ENCODE peak calls at places on chromosomes 5 and 9, in eight cellular contexts. Z is cardiac fibroblast, N is hepatocyte, Q is iris pigment epithelial cell, D is retina, O is GDM1, R is astrocyte of the spinal cord, T is cardiac muscle cell. U is an unnamed sample.

GRCh38 chr5:168472329-168472728 is 13.9 kb upstream of the RARS1 start:
- DNase-seq in O (no peak), D (no peak), Q (peak), T (peak), N (peak), R (peak), Z (peak), U (no peak)

GRCh38 chr5:96350678-96351077 is 82.4 kb downstream of the PCSK1 start:
- DNase-seq in N (no peak), D (no peak), R (no peak), T (peak), Z (peak), O (no peak), Q (peak), U (no peak)

GRCh38 chr9:134192951-134193731 is 28.8 kb upstream of the RNU6ATAC start:
- DNase-seq in T (no peak), Z (no peak), Q (no peak), D (peak), O (no peak), N (no peak), R (no peak), U (no peak)

GRCh38 chr9:77896269-77897245 is 135.1 kb downstream of the GNAQ start:
- DNase-seq in Q (no peak), Z (no peak), O (no peak), N (no peak), R (no peak), T (no peak), D (no peak), U (no peak)

GRCh38 chr5:126936775-126937418 is 93.5 kb downstream of the MARCHF3 start:
- DNase-seq in Z (no peak), D (no peak), N (no peak), O (no peak), R (no peak), T (no peak), Q (no peak), U (no peak)

GRCh38 chr5:122882836-122883235 is 37.4 kb downstream of the SNX24 start:
- DNase-seq in D (no peak), R (peak), T (peak), Q (peak), Z (peak), N (no peak), O (no peak), U (no peak)

GRCh38 chr9:96766199-96766598 is 11.7 kb downstream of the ZNF510 start:
- DNase-seq in Z (no peak), Q (no peak), N (no peak), R (no peak), D (no peak), T (no peak), O (no peak), U (no peak)

GRCh38 chr9:116476935-116477381 is 210.1 kb upstream of the TRIM32 start:
- DNase-seq in O (no peak), Z (peak), T (no peak), Q (no peak), R (no peak), D (no peak), N (peak), U (no peak)

GRCh38 chr5:80668016-80668969 is 13.5 kb upstream of the DHFR start:
- DNase-seq in R (no peak), O (no peak), T (no peak), N (no peak), Q (no peak), Z (no peak), D (no peak), U (no peak)

GRCh38 chr9:3931996-3932906 is 367.6 kb downstream of the GLIS3 start:
- DNase-seq in R (peak), N (no peak), Q (peak), Z (peak), T (peak), O (no peak), D (no peak), U (no peak)

GRCh38 chr9:38417003-38417965 is 7.0 kb downstream of the IGFBPL1 start:
- DNase-seq in T (no peak), N (no peak), Q (peak), O (no peak), R (no peak), D (peak), Z (no peak), U (no peak)

GRCh38 chr9:86946712-86947145 is 577 bp downstream of the GAS1 start:
- DNase-seq in T (peak), D (peak), O (no peak), N (no peak), Z (peak), R (peak), Q (peak), U (no peak)

GRCh38 chr9:19788152-19788551 is 685 bp downstream of the SLC24A2 start:
- DNase-seq in D (peak), T (no peak), R (no peak), Q (no peak), N (no peak), Z (no peak), O (no peak), U (no peak)

GRCh38 chr9:92180669-92181181 is 65.5 kb upstream of the SPTLC1 start:
- DNase-seq in D (no peak), Z (peak), O (peak), R (peak), Q (peak), T (peak), N (peak), U (no peak)

GRCh38 chr5:81533629-81534480 is 139.9 kb upstream of the ACOT12 start:
- DNase-seq in Q (no peak), Z (peak), D (no peak), T (peak), N (no peak), R (no peak), O (no peak), U (no peak)

GRCh38 chr5:175657593-175658271 is at the start of gene HRH2:
- DNase-seq in D (peak), N (peak), T (peak), Z (peak), Q (no peak), R (no peak), O (peak), U (no peak)

GRCh38 chr5:96809898-96810297 is 2.2 kb upstream of the ERAP1 start:
- DNase-seq in Q (no peak), D (no peak), T (no peak), O (no peak), Z (no peak), R (no peak), N (no peak), U (no peak)

GRCh38 chr5:129359450-129359849 is 100.6 kb upstream of the ADAMTS19 start:
- DNase-seq in N (no peak), T (no peak), O (no peak), Q (no peak), D (no peak), Z (no peak), R (no peak), U (no peak)

GRCh38 chr5:40735609-40736008 is 20.2 kb downstream of the TTC33 start:
- DNase-seq in O (no peak), N (no peak), D (no peak), T (no peak), Z (no peak), Q (no peak), R (no peak), U (no peak)

GRCh38 chr5:177382423-177383029 is 1.7 kb upstream of the SLC34A1 start:
- DNase-seq in D (no peak), R (peak), Z (peak), N (peak), T (peak), Q (peak), O (peak), U (no peak)

GRCh38 chr5:55850839-55851674 is at the start of gene IL31RA:
- DNase-seq in O (no peak), Q (peak), D (no peak), T (peak), R (peak), Z (peak), N (peak), U (no peak)

GRCh38 chr5:3736926-3737325 is 141.3 kb downstream of the IRX1 start:
- DNase-seq in N (no peak), O (no peak), Z (no peak), Q (no peak), D (no peak), R (no peak), T (no peak), U (no peak)

GRCh38 chr5:110106750-110107149 is 417.0 kb downstream of the MAN2A1 start:
- DNase-seq in O (no peak), Q (no peak), D (no peak), Z (no peak), T (no peak), N (no peak), R (no peak), U (no peak)

GRCh38 chr5:5533927-5534326 is 111.5 kb downstream of the ICE1 start:
- DNase-seq in O (no peak), Z (no peak), D (no peak), N (no peak), Q (no peak), T (no peak), R (no peak), U (no peak)

GRCh38 chr5:17373406-17374110 is 124.5 kb upstream of the TAF11L2 start:
- DNase-seq in D (no peak), T (no peak), Z (no peak), N (no peak), R (no peak), Q (no peak), O (no peak), U (no peak)

GRCh38 chr9:130847306-130848217 is 12.5 kb downstream of the ABL1 start:
- DNase-seq in R (peak), N (peak), O (no peak), Z (peak), Q (peak), D (peak), T (peak), U (no peak)

GRCh38 chr5:66609615-66610014 is 13.4 kb downstream of the MAST4 start:
- DNase-seq in D (no peak), T (no peak), O (no peak), N (no peak), R (no peak), Q (no peak), Z (no peak), U (no peak)

GRCh38 chr5:68449380-68449779 is 233.8 kb downstream of the PIK3R1 start:
- DNase-seq in T (no peak), D (no peak), Q (no peak), Z (peak), O (no peak), N (no peak), R (no peak), U (no peak)

GRCh38 chr5:120240716-120241115 is 223.4 kb upstream of the PRR16 start:
- DNase-seq in T (peak), D (no peak), Z (peak), R (peak), N (no peak), O (no peak), Q (peak), U (no peak)

GRCh38 chr5:145554399-145554798 is 280.7 kb downstream of the PRELID2 start:
- DNase-seq in Z (peak), D (no peak), O (no peak), Q (peak), R (peak), T (peak), N (peak), U (no peak)

GRCh38 chr5:62779010-62779422 is 200.4 kb downstream of the LRRC70 start:
- DNase-seq in D (peak), Q (peak), N (peak), R (peak), O (no peak), Z (peak), T (peak), U (no peak)

GRCh38 chr5:106312360-106312759 is 1358.4 kb downstream of the EFNA5 start:
- DNase-seq in O (no peak), T (peak), Q (peak), N (no peak), R (peak), Z (peak), D (no peak), U (no peak)

GRCh38 chr5:75051217-75051751 is 1.1 kb downstream of the GCNT4 start:
- DNase-seq in R (no peak), O (no peak), Q (no peak), Z (no peak), D (peak), N (peak), T (no peak), U (no peak)

GRCh38 chr9:103068666-103069207 is 73.6 kb downstream of the CYLC2 start:
- DNase-seq in Q (no peak), O (no peak), T (no peak), N (no peak), Z (no peak), D (no peak), R (no peak), U (no peak)

GRCh38 chr9:15622596-15622995 is 69.8 kb downstream of the CCDC171 start:
- DNase-seq in O (no peak), D (no peak), Z (peak), R (peak), Q (peak), T (peak), N (no peak), U (no peak)

GRCh38 chr5:134073404-134073803 is 41.1 kb upstream of the TCF7 start:
- DNase-seq in D (no peak), N (no peak), T (no peak), O (no peak), Z (peak), R (peak), Q (no peak), U (no peak)

GRCh38 chr9:78396087-78396486 is 99.2 kb downstream of the PSAT1 start:
- DNase-seq in Z (no peak), N (no peak), D (no peak), T (no peak), Q (no peak), R (no peak), O (no peak), U (no peak)